ENCODE peak calls at places on chromosomes 3 and 15, in four cellular contexts. A, S, W and R are unnamed samples.
A peak's percentile ranks its signal among the peaks of the same experiment; 100 is the strongest.

GRCh38 chr3:109023656-109024254 is 70.1 kb upstream of the GUCA1C start:
- DNase-seq in A (peak; percentile 58), S (peak; percentile 13), W (no peak), R (peak; percentile 25)

GRCh38 chr3:10283638-10284037 is 9.1 kb downstream of the GHRL start:
- DNase-seq in A (no peak), S (peak; percentile 22), W (no peak), R (no peak)

GRCh38 chr15:90680371-90680935 is 36.7 kb upstream of the BLM start:
- DNase-seq in A (peak; percentile 90), S (no peak), W (peak; percentile 31), R (no peak)

GRCh38 chr3:45480218-45480617 is 91.8 kb downstream of the LARS2 start:
- DNase-seq in A (peak; percentile 22), S (no peak), W (no peak), R (no peak)

GRCh38 chr15:58355965-58356358 is 75.8 kb upstream of the LIPC start:
- DNase-seq in A (no peak), S (no peak), W (no peak), R (no peak)

GRCh38 chr3:124985358-124985757 is 50.8 kb upstream of the MUC13 start:
- DNase-seq in A (peak; percentile 70), S (no peak), W (no peak), R (no peak)

GRCh38 chr15:57548835-57549234 is 42.9 kb upstream of the MYZAP start:
- DNase-seq in A (no peak), S (no peak), W (no peak), R (no peak)

GRCh38 chr3:74139648-74140047 is 474.8 kb downstream of the CNTN3 start:
- DNase-seq in A (no peak), S (no peak), W (no peak), R (no peak)

GRCh38 chr15:25242957-25243799 is 195.6 kb downstream of the UBE3A start:
- DNase-seq in A (no peak), S (no peak), W (peak; percentile 7), R (no peak)

GRCh38 chr3:184289426-184289938 is 9.6 kb upstream of the PSMD2 start:
- DNase-seq in A (peak; percentile 71), S (peak; percentile 35), W (no peak), R (no peak)

GRCh38 chr3:63355809-63356208 is 77.7 kb downstream of the SYNPR start:
- DNase-seq in A (no peak), S (no peak), W (no peak), R (no peak)

GRCh38 chr3:112671930-112672715 is 31.2 kb upstream of the CCDC80 start:
- DNase-seq in A (peak; percentile 80), S (no peak), W (no peak), R (no peak)

GRCh38 chr3:31476209-31476608 is 56.5 kb upstream of the STT3B start:
- DNase-seq in A (no peak), S (no peak), W (no peak), R (no peak)

GRCh38 chr3:39108309-39108708 is 829 bp downstream of the TTC21A start:
- DNase-seq in A (no peak), S (no peak), W (no peak), R (no peak)

GRCh38 chr15:66883322-66883911 is 181.4 kb downstream of the SMAD6 start:
- DNase-seq in A (peak; percentile 99), S (peak; percentile 94), W (peak; percentile 83), R (peak; percentile 90)

GRCh38 chr3:169812844-169813677 is at the start of the genes LRRC34 and LRRIQ4:
- DNase-seq in A (peak; percentile 67), S (peak; percentile 64), W (peak; percentile 46), R (peak; percentile 59)

GRCh38 chr3:161295325-161295724 is 74.2 kb downstream of the NMD3 start:
- DNase-seq in A (peak; percentile 19), S (no peak), W (no peak), R (no peak)

GRCh38 chr3:4570840-4571621 is 77.9 kb downstream of the ITPR1 start:
- DNase-seq in A (no peak), S (no peak), W (no peak), R (no peak)

GRCh38 chr3:43659250-43659880 is 31.4 kb upstream of the ABHD5 start:
- DNase-seq in A (peak; percentile 12), S (no peak), W (no peak), R (no peak)

GRCh38 chr3:71485903-71486302 is 97.6 kb downstream of the FOXP1 start:
- DNase-seq in A (no peak), S (no peak), W (no peak), R (no peak)

GRCh38 chr15:83873966-83874365 is 220.0 kb downstream of the ADAMTSL3 start:
- DNase-seq in A (no peak), S (no peak), W (no peak), R (no peak)

GRCh38 chr3:48966876-48967361 is 23.1 kb upstream of the P4HTM start:
- DNase-seq in A (no peak), S (no peak), W (no peak), R (no peak)

GRCh38 chr3:30578479-30578878 is 27.9 kb upstream of the TGFBR2 start:
- DNase-seq in A (peak; percentile 94), S (peak; percentile 10), W (no peak), R (no peak)

GRCh38 chr3:39150803-39151631 is 2.4 kb downstream of the CSRNP1 start:
- DNase-seq in A (peak; percentile 93), S (peak; percentile 92), W (peak; percentile 73), R (peak; percentile 96)

GRCh38 chr15:89964555-89964954 is 36.6 kb upstream of the ZNF710 start:
- DNase-seq in A (no peak), S (no peak), W (no peak), R (no peak)

GRCh38 chr3:191026746-191027145 is 164.3 kb upstream of the GMNC start:
- DNase-seq in A (no peak), S (no peak), W (no peak), R (no peak)

GRCh38 chr15:74319596-74320357 is 47.7 kb downstream of the CYP11A1 start:
- DNase-seq in A (no peak), S (peak; percentile 40), W (no peak), R (peak; percentile 67)

GRCh38 chr15:51750186-51750585 is 1.2 kb upstream of the TMOD2 start:
- DNase-seq in A (no peak), S (no peak), W (no peak), R (no peak)
- H3K27me3 ChIP-seq in A (peaks cover 18% of the 10 kb centered on the region), S (peaks cover 7% of the 10 kb centered on the region), W (no peaks in the 10 kb centered on the region), R (no peaks in the 10 kb centered on the region)

GRCh38 chr3:172203522-172204258 is 164.3 kb downstream of the FNDC3B start:
- DNase-seq in A (peak; percentile 78), S (no peak), W (no peak), R (no peak)
- H3K27me3 ChIP-seq in A (no peaks in the 10 kb centered on the region), S (no peaks in the 10 kb centered on the region), W (no peaks in the 10 kb centered on the region), R (no peaks in the 10 kb centered on the region)

GRCh38 chr3:134645515-134645914 is 5.3 kb downstream of the KY start:
- DNase-seq in A (no peak), S (no peak), W (no peak), R (no peak)
- H3K27me3 ChIP-seq in A (no peaks in the 10 kb centered on the region), S (no peaks in the 10 kb centered on the region), W (no peaks in the 10 kb centered on the region), R (no peaks in the 10 kb centered on the region)

GRCh38 chr3:105368575-105369500 is 2.1 kb downstream of the ALCAM start:
- DNase-seq in A (peak; percentile 90), S (peak; percentile 14), W (no peak), R (peak; percentile 29)
- H3K27me3 ChIP-seq in A (no peaks in the 10 kb centered on the region), S (no peaks in the 10 kb centered on the region), W (no peaks in the 10 kb centered on the region), R (no peaks in the 10 kb centered on the region)

GRCh38 chr3:37457392-37458065 is 283.1 kb upstream of the LRRFIP2 start:
- DNase-seq in A (no peak), S (no peak), W (no peak), R (no peak)

GRCh38 chr3:37456791-37457190 is 282.4 kb upstream of the LRRFIP2 start:
- DNase-seq in A (no peak), S (no peak), W (no peak), R (no peak)

GRCh38 chr3:37458162-37458895 is 283.9 kb upstream of the LRRFIP2 start:
- DNase-seq in A (no peak), S (no peak), W (no peak), R (peak; percentile 72)

GRCh38 chr3:37456270-37456708 is 281.9 kb upstream of the LRRFIP2 start:
- DNase-seq in A (peak; percentile 14), S (peak; percentile 92), W (no peak), R (no peak)

GRCh38 chr3:37453393-37454391 is 279.3 kb upstream of the LRRFIP2 start:
- DNase-seq in A (no peak), S (peak; percentile 79), W (peak; percentile 37), R (peak; percentile 58)
- H3K27me3 ChIP-seq in A (peaks cover 71% of the 10 kb centered on the region), S (no peaks in the 10 kb centered on the region), W (no peaks in the 10 kb centered on the region), R (no peaks in the 10 kb centered on the region)

GRCh38 chr3:135348698-135349097 is 553.6 kb downstream of the EPHB1 start:
- DNase-seq in A (no peak), S (no peak), W (no peak), R (no peak)
- H3K27me3 ChIP-seq in A (peaks cover 4% of the 10 kb centered on the region), S (peaks cover 27% of the 10 kb centered on the region), W (no peaks in the 10 kb centered on the region), R (no peaks in the 10 kb centered on the region)